ENCODE peak calls at places on chromosomes 11 and 22, in ten cellular contexts. One of them, this sample, is unnamed.

GRCh38 chr11:92804388-92804787 is 165.1 kb upstream of the MTNR1B start:
- DNase-seq in CD4-positive, alpha-beta T cell: no peak
- DNase-seq in WERI-Rb-1: no peak
- DNase-seq in AG04450: no peak
- DNase-seq in cardiac muscle cell: no peak
- DNase-seq in brain microvascular endothelial cell: no peak
- DNase-seq in uterus: no peak
- DNase-seq in fibroblast of lung: no peak
- DNase-seq in left ventricle myocardium inferior: no peak
- DNase-seq in H9: no peak
- DNase-seq in this sample: no peak

GRCh38 chr11:47189100-47189834 is 3.0 kb upstream of the PACSIN3 start:
- DNase-seq in CD4-positive, alpha-beta T cell: no peak
- DNase-seq in WERI-Rb-1: no peak
- DNase-seq in AG04450: peak
- DNase-seq in cardiac muscle cell: peak
- DNase-seq in brain microvascular endothelial cell: peak
- DNase-seq in uterus: no peak
- DNase-seq in fibroblast of lung: peak
- DNase-seq in left ventricle myocardium inferior: no peak
- DNase-seq in H9: no peak
- DNase-seq in this sample: no peak

GRCh38 chr11:129856036-129856435 is 39.3 kb downstream of the NFRKB start:
- DNase-seq in CD4-positive, alpha-beta T cell: no peak
- DNase-seq in WERI-Rb-1: no peak
- DNase-seq in AG04450: no peak
- DNase-seq in cardiac muscle cell: no peak
- DNase-seq in brain microvascular endothelial cell: no peak
- DNase-seq in uterus: no peak
- DNase-seq in fibroblast of lung: no peak
- DNase-seq in left ventricle myocardium inferior: no peak
- DNase-seq in H9: no peak
- DNase-seq in this sample: no peak

GRCh38 chr11:73172992-73173656 is 31.0 kb upstream of the FCHSD2 start:
- DNase-seq in CD4-positive, alpha-beta T cell: no peak
- DNase-seq in WERI-Rb-1: no peak
- DNase-seq in AG04450: no peak
- DNase-seq in cardiac muscle cell: peak
- DNase-seq in brain microvascular endothelial cell: no peak
- DNase-seq in uterus: no peak
- DNase-seq in fibroblast of lung: no peak
- DNase-seq in left ventricle myocardium inferior: no peak
- DNase-seq in H9: no peak
- DNase-seq in this sample: no peak

GRCh38 chr11:66981976-66982578 is 7.0 kb downstream of the C11orf86 start:
- DNase-seq in CD4-positive, alpha-beta T cell: no peak
- DNase-seq in WERI-Rb-1: peak
- DNase-seq in AG04450: peak
- DNase-seq in cardiac muscle cell: no peak
- DNase-seq in brain microvascular endothelial cell: peak
- DNase-seq in uterus: peak
- DNase-seq in fibroblast of lung: peak
- DNase-seq in left ventricle myocardium inferior: peak
- DNase-seq in H9: no peak
- DNase-seq in this sample: peak

GRCh38 chr11:103043826-103044688 is 47.9 kb downstream of the DCUN1D5 start:
- DNase-seq in CD4-positive, alpha-beta T cell: no peak
- DNase-seq in WERI-Rb-1: no peak
- DNase-seq in AG04450: no peak
- DNase-seq in cardiac muscle cell: no peak
- DNase-seq in brain microvascular endothelial cell: no peak
- DNase-seq in uterus: no peak
- DNase-seq in fibroblast of lung: no peak
- DNase-seq in left ventricle myocardium inferior: no peak
- DNase-seq in H9: no peak
- DNase-seq in this sample: no peak

GRCh38 chr22:45262931-45263789 is 21.6 kb upstream of the UPK3A start:
- DNase-seq in CD4-positive, alpha-beta T cell: no peak
- DNase-seq in WERI-Rb-1: no peak
- DNase-seq in AG04450: no peak
- DNase-seq in cardiac muscle cell: no peak
- DNase-seq in brain microvascular endothelial cell: no peak
- DNase-seq in uterus: no peak
- DNase-seq in fibroblast of lung: no peak
- DNase-seq in left ventricle myocardium inferior: peak
- DNase-seq in H9: no peak
- DNase-seq in this sample: no peak

GRCh38 chr11:2516276-2517015 is 71.6 kb downstream of the KCNQ1 start:
- DNase-seq in CD4-positive, alpha-beta T cell: no peak
- DNase-seq in WERI-Rb-1: no peak
- DNase-seq in AG04450: no peak
- DNase-seq in cardiac muscle cell: no peak
- DNase-seq in brain microvascular endothelial cell: no peak
- DNase-seq in uterus: peak
- DNase-seq in fibroblast of lung: no peak
- DNase-seq in left ventricle myocardium inferior: no peak
- DNase-seq in H9: peak
- DNase-seq in this sample: no peak

GRCh38 chr11:77019976-77020591 is 14.1 kb upstream of the B3GNT6 start:
- DNase-seq in CD4-positive, alpha-beta T cell: no peak
- DNase-seq in WERI-Rb-1: no peak
- DNase-seq in AG04450: no peak
- DNase-seq in cardiac muscle cell: no peak
- DNase-seq in brain microvascular endothelial cell: peak
- DNase-seq in uterus: no peak
- DNase-seq in fibroblast of lung: peak
- DNase-seq in left ventricle myocardium inferior: no peak
- DNase-seq in H9: no peak
- DNase-seq in this sample: no peak

GRCh38 chr22:42548597-42549328 is 5.0 kb upstream of the SERHL2 start:
- DNase-seq in CD4-positive, alpha-beta T cell: no peak
- DNase-seq in WERI-Rb-1: no peak
- DNase-seq in AG04450: no peak
- DNase-seq in cardiac muscle cell: no peak
- DNase-seq in brain microvascular endothelial cell: no peak
- DNase-seq in uterus: no peak
- DNase-seq in fibroblast of lung: no peak
- DNase-seq in left ventricle myocardium inferior: no peak
- DNase-seq in H9: no peak
- DNase-seq in this sample: no peak

GRCh38 chr11:726278-726915 is 20.4 kb downstream of the EPS8L2 start:
- DNase-seq in CD4-positive, alpha-beta T cell: no peak
- DNase-seq in WERI-Rb-1: peak
- DNase-seq in AG04450: no peak
- DNase-seq in cardiac muscle cell: peak
- DNase-seq in brain microvascular endothelial cell: no peak
- DNase-seq in uterus: no peak
- DNase-seq in fibroblast of lung: peak
- DNase-seq in left ventricle myocardium inferior: no peak
- DNase-seq in H9: peak
- DNase-seq in this sample: no peak

GRCh38 chr22:19393704-19394103 is 37.8 kb downstream of the HIRA start:
- DNase-seq in CD4-positive, alpha-beta T cell: no peak
- DNase-seq in WERI-Rb-1: no peak
- DNase-seq in AG04450: no peak
- DNase-seq in cardiac muscle cell: no peak
- DNase-seq in brain microvascular endothelial cell: no peak
- DNase-seq in uterus: no peak
- DNase-seq in fibroblast of lung: no peak
- DNase-seq in left ventricle myocardium inferior: no peak
- DNase-seq in H9: no peak
- DNase-seq in this sample: no peak

GRCh38 chr22:23215294-23216204 is 35.2 kb downstream of the BCR start:
- DNase-seq in CD4-positive, alpha-beta T cell: no peak
- DNase-seq in WERI-Rb-1: no peak
- DNase-seq in AG04450: no peak
- DNase-seq in cardiac muscle cell: no peak
- DNase-seq in brain microvascular endothelial cell: no peak
- DNase-seq in uterus: peak
- DNase-seq in fibroblast of lung: peak
- DNase-seq in left ventricle myocardium inferior: no peak
- DNase-seq in H9: no peak
- DNase-seq in this sample: no peak

GRCh38 chr11:68457898-68458249 is 2.7 kb upstream of the PPP6R3 start:
- DNase-seq in CD4-positive, alpha-beta T cell: no peak
- DNase-seq in WERI-Rb-1: no peak
- DNase-seq in AG04450: no peak
- DNase-seq in cardiac muscle cell: no peak
- DNase-seq in brain microvascular endothelial cell: no peak
- DNase-seq in uterus: no peak
- DNase-seq in fibroblast of lung: no peak
- DNase-seq in left ventricle myocardium inferior: no peak
- DNase-seq in H9: no peak
- DNase-seq in this sample: no peak

GRCh38 chr11:129530154-129530895 is 154.7 kb downstream of the BARX2 start:
- DNase-seq in CD4-positive, alpha-beta T cell: no peak
- DNase-seq in WERI-Rb-1: no peak
- DNase-seq in AG04450: no peak
- DNase-seq in cardiac muscle cell: no peak
- DNase-seq in brain microvascular endothelial cell: no peak
- DNase-seq in uterus: no peak
- DNase-seq in fibroblast of lung: no peak
- DNase-seq in left ventricle myocardium inferior: no peak
- DNase-seq in H9: no peak
- DNase-seq in this sample: no peak

DNA sequence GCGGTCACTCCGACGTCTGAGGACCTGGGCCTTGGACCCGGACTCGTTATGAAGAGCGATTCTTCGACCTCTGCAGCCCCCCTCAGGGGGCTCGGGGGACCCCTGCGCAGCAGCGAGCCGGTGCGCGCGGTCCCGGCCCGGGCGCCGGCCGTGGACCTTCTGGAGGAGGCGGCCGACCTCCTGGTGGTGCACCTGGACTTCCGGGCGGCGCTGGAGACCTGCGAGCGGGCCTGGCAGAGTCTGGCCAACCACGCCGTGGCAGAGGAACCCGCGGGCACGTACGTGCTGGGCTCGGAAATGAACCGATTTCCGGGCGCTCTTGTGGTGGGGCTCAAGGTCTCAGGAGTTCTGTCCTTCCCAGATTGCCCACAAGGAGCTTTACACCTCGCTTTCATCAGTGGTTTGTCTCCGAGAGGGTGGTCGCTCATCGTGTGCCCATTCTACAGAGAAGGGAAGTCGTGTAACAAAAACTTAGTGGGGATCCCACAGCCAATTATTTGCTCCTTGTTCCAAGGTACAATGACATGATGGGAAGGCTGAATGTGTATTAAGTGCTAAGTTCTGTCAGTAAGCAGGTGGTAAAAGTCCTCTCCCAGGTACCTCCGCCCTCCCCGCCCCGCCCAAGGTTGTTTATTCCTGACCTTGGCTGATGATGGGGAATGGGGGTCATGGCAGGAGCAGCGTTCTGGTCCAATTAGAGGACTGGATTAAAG is 695 bp downstream of the PEX26 start:
- DNase-seq in CD4-positive, alpha-beta T cell: no peak
- DNase-seq in WERI-Rb-1: peak
- DNase-seq in AG04450: no peak
- DNase-seq in cardiac muscle cell: no peak
- DNase-seq in brain microvascular endothelial cell: no peak
- DNase-seq in uterus: no peak
- DNase-seq in fibroblast of lung: peak
- DNase-seq in left ventricle myocardium inferior: no peak
- DNase-seq in H9: peak
- DNase-seq in this sample: no peak
- TF ChIP-seq CTCF in CD4-positive, alpha-beta T cell: no peak
- TF ChIP-seq CTCF in WERI-Rb-1: no peak
- TF ChIP-seq CTCF in AG04450: peak
- TF ChIP-seq CTCF in cardiac muscle cell: peak
- TF ChIP-seq CTCF in brain microvascular endothelial cell: peak
- TF ChIP-seq CTCF in uterus: no peak
- TF ChIP-seq CTCF in fibroblast of lung: no peak
- TF ChIP-seq CTCF in left ventricle myocardium inferior: no peak
- TF ChIP-seq CTCF in H9: peak
- TF ChIP-seq CTCF in this sample: no peak

GRCh38 chr11:128467610-128468041 is 119.7 kb downstream of the ETS1 start:
- DNase-seq in CD4-positive, alpha-beta T cell: no peak
- DNase-seq in WERI-Rb-1: no peak
- DNase-seq in AG04450: peak
- DNase-seq in cardiac muscle cell: no peak
- DNase-seq in brain microvascular endothelial cell: peak
- DNase-seq in uterus: peak
- DNase-seq in fibroblast of lung: peak
- DNase-seq in left ventricle myocardium inferior: no peak
- DNase-seq in H9: no peak
- DNase-seq in this sample: peak
- H3K27ac ChIP-seq in CD4-positive, alpha-beta T cell: peak
- H3K27ac ChIP-seq in WERI-Rb-1: no peak
- H3K27ac ChIP-seq in AG04450: peak
- H3K27ac ChIP-seq in cardiac muscle cell: no peak
- H3K27ac ChIP-seq in brain microvascular endothelial cell: peak
- H3K27ac ChIP-seq in uterus: peak
- H3K27ac ChIP-seq in fibroblast of lung: peak
- H3K27ac ChIP-seq in left ventricle myocardium inferior: peak
- H3K27ac ChIP-seq in H9: no peak
- H3K27ac ChIP-seq in this sample: peak

GRCh38 chr11:96091476-96091875 is 167.6 kb upstream of the MTMR2 start:
- DNase-seq in CD4-positive, alpha-beta T cell: peak
- DNase-seq in WERI-Rb-1: no peak
- DNase-seq in AG04450: no peak
- DNase-seq in cardiac muscle cell: no peak
- DNase-seq in brain microvascular endothelial cell: no peak
- DNase-seq in uterus: no peak
- DNase-seq in fibroblast of lung: no peak
- DNase-seq in left ventricle myocardium inferior: no peak
- DNase-seq in H9: no peak
- DNase-seq in this sample: no peak
- TF ChIP-seq CTCF in CD4-positive, alpha-beta T cell: peak
- TF ChIP-seq CTCF in WERI-Rb-1: no peak
- TF ChIP-seq CTCF in AG04450: no peak
- TF ChIP-seq CTCF in cardiac muscle cell: no peak
- TF ChIP-seq CTCF in brain microvascular endothelial cell: peak
- TF ChIP-seq CTCF in uterus: no peak
- TF ChIP-seq CTCF in fibroblast of lung: peak
- TF ChIP-seq CTCF in left ventricle myocardium inferior: no peak
- TF ChIP-seq CTCF in H9: no peak
- TF ChIP-seq CTCF in this sample: peak

DNA sequence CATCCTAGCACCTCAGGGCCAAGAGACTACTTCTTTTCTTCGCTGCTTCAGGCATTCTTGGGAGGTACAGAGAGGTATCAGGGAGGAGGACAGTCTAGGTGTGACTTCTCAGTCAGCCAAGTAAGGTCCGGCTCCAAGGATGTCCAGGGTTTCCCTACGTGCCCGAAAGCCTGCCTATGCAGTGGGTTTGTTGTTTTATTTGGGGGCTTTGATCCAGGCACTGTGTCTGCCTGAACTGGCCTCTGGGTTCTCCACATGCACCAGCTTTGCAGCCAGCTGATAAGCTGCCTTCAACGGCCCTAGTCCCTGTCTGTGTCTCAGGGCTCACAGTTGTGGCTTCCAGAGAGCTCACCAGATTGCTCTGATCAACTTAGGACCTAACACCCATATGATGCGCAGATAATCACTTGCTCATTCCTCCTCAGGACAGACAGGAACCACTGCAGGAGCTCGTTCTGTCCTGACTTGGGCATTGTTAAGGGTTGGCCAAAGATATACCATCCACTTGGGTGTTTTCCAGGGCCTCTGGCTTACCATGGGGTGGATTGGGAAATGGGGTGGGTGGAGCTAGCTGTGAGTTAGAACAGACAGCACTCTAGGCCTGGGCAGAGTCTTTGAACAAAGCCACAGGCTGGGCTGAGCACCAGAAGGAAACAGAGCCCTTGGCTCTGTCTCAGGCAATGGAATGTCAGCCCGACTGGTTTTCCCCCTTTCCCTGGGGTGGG is 45.5 kb upstream of the CRYBB3 start:
- DNase-seq in CD4-positive, alpha-beta T cell: no peak
- DNase-seq in WERI-Rb-1: peak
- DNase-seq in AG04450: no peak
- DNase-seq in cardiac muscle cell: peak
- DNase-seq in brain microvascular endothelial cell: peak
- DNase-seq in uterus: peak
- DNase-seq in fibroblast of lung: peak
- DNase-seq in left ventricle myocardium inferior: peak
- DNase-seq in H9: no peak
- DNase-seq in this sample: peak
- H3K27ac ChIP-seq in CD4-positive, alpha-beta T cell: no peak
- H3K27ac ChIP-seq in WERI-Rb-1: peak
- H3K27ac ChIP-seq in AG04450: no peak
- H3K27ac ChIP-seq in cardiac muscle cell: peak
- H3K27ac ChIP-seq in brain microvascular endothelial cell: no peak
- H3K27ac ChIP-seq in uterus: no peak
- H3K27ac ChIP-seq in fibroblast of lung: no peak
- H3K27ac ChIP-seq in left ventricle myocardium inferior: peak
- H3K27ac ChIP-seq in H9: no peak
- H3K27ac ChIP-seq in this sample: peak

This sample was measured in tibial nerve.